ENCODE peak calls at places on chromosomes 2 and 18, in four cellular contexts. F is neural progenitor cell, N is GM23248, L is SK-N-SH. Y is an unnamed sample.

GRCh38 chr2:196167666-196168065 is 3.7 kb downstream of the STK17B start:
- DNase-seq in L (no peak), F (peak), N (no peak), Y (no peak)

GRCh38 chr2:223976635-223977226 is 19.5 kb downstream of the MRPL44 start:
- DNase-seq in F (no peak), N (peak), L (no peak), Y (no peak)

GRCh38 chr2:12303181-12304030 is 413.3 kb upstream of the TRIB2 start:
- DNase-seq in L (no peak), N (peak), F (no peak), Y (no peak)

GRCh38 chr2:86703704-86704370 is 16.3 kb upstream of the RMND5A start:
- DNase-seq in L (no peak), N (peak), F (no peak), Y (peak)

GRCh38 chr2:177753682-177754475 is 318.7 kb downstream of the PDE11A start:
- DNase-seq in N (peak), L (peak), F (peak), Y (peak)

GRCh38 chr18:42196651-42197050 is 241.6 kb downstream of the PIK3C3 start:
- DNase-seq in L (no peak), F (no peak), N (peak), Y (no peak)

GRCh38 chr2:70528276-70528675 is 25.4 kb downstream of the TGFA start:
- DNase-seq in F (no peak), L (no peak), N (no peak), Y (no peak)

GRCh38 chr2:48292429-48292828 is 237.5 kb upstream of the STON1 start:
- DNase-seq in L (no peak), F (no peak), N (no peak), Y (no peak)

GRCh38 chr18:10023853-10024638 is 110.2 kb downstream of the VAPA start:
- DNase-seq in L (no peak), N (no peak), F (no peak), Y (no peak)

GRCh38 chr2:230893881-230894781 is 29.4 kb downstream of the ITM2C start:
- DNase-seq in N (peak), L (no peak), F (peak), Y (no peak)

GRCh38 chr2:169683054-169683424 is 11.2 kb downstream of the CFAP210 start:
- DNase-seq in N (no peak), F (no peak), L (no peak), Y (no peak)

GRCh38 chr2:169438476-169438875 is 40.8 kb upstream of the BBS5 start:
- DNase-seq in L (no peak), F (peak), N (no peak), Y (no peak)

GRCh38 chr2:127661072-127661618 is 14.2 kb downstream of the LIMS2 start:
- DNase-seq in N (peak), F (no peak), L (no peak), Y (no peak)

GRCh38 chr2:231463698-231464575 is at the start of gene NCL:
- DNase-seq in N (peak), F (peak), L (peak), Y (peak)

GRCh38 chr2:219155054-219155644 is 5.5 kb downstream of the NHEJ1 start:
- DNase-seq in N (peak), F (peak), L (peak), Y (peak)

GRCh38 chr2:144703852-144704324 is 184.0 kb upstream of the ZEB2 start:
- DNase-seq in N (peak), F (no peak), L (no peak), Y (peak)

GRCh38 chr2:220394433-220394832 is 767.0 kb downstream of the SLC4A3 start:
- DNase-seq in N (peak), L (no peak), F (no peak), Y (peak)

GRCh38 chr2:219634171-219634940 is 6.9 kb downstream of the SLC4A3 start:
- DNase-seq in N (no peak), L (peak), F (no peak), Y (no peak)

GRCh38 chr2:25379535-25379934 is 37.8 kb upstream of the DNMT3A start:
- DNase-seq in F (no peak), L (no peak), N (no peak), Y (peak)

GRCh38 chr18:44411971-44412370 is 268.7 kb upstream of the SETBP1 start:
- DNase-seq in L (no peak), F (no peak), N (peak), Y (no peak)

GRCh38 chr2:12767541-12767940 is 50.8 kb downstream of the TRIB2 start:
- DNase-seq in N (no peak), L (no peak), F (no peak), Y (no peak)

GRCh38 chr18:35609236-35609635 is 27.7 kb downstream of the GALNT1 start:
- DNase-seq in L (no peak), N (no peak), F (no peak), Y (no peak)

GRCh38 chr2:42013409-42013808 is 34.4 kb upstream of the PKDCC start:
- DNase-seq in F (no peak), L (no peak), N (peak), Y (no peak)

GRCh38 chr2:224520064-224520463 is 65.1 kb downstream of the CUL3 start:
- DNase-seq in L (no peak), F (no peak), N (peak), Y (no peak)

GRCh38 chr2:120388222-120389035 is 42.5 kb downstream of the INHBB start:
- DNase-seq in N (no peak), L (no peak), F (no peak), Y (no peak)

GRCh38 chr2:195710407-195710806 is 53.4 kb downstream of the SLC39A10 start:
- DNase-seq in N (peak), F (no peak), L (no peak), Y (no peak)

GRCh38 chr2:145771526-145771925 is 1251.6 kb upstream of the ZEB2 start:
- DNase-seq in L (no peak), N (no peak), F (no peak), Y (no peak)

GRCh38 chr2:105329561-105330495 is at the start of gene TGFBRAP1:
- DNase-seq in L (peak), N (peak), F (peak), Y (peak)

GRCh38 chr2:118807668-118808428 is 39.6 kb downstream of the EN1 start:
- DNase-seq in N (no peak), L (no peak), F (peak), Y (no peak)

GRCh38 chr2:233404227-233404626 is 49.9 kb downstream of the DGKD start:
- DNase-seq in N (peak), L (no peak), F (peak), Y (no peak)

GRCh38 chr2:105809099-105809473 is 64.4 kb downstream of the NCK2 start:
- DNase-seq in L (no peak), F (no peak), N (no peak), Y (no peak)

GRCh38 chr2:214706986-214707385 is 102.5 kb downstream of the BARD1 start:
- DNase-seq in N (no peak), L (peak), F (no peak), Y (no peak)

GRCh38 chr18:51400721-51401120 is 203.2 kb upstream of the MEX3C start:
- DNase-seq in L (no peak), N (no peak), F (no peak), Y (no peak)

GRCh38 chr18:74897971-74898657 is 300.4 kb downstream of the ZNF407 start:
- DNase-seq in F (no peak), N (peak), L (no peak), Y (no peak)

GRCh38 chr18:74901347-74902169 is 303.9 kb downstream of the ZNF407 start:
- DNase-seq in F (no peak), N (no peak), L (no peak), Y (no peak)

GRCh38 chr18:74896390-74896991 is 298.8 kb downstream of the ZNF407 start:
- DNase-seq in F (peak), L (peak), N (peak), Y (peak)

GRCh38 chr18:74899554-74899953 is 301.9 kb downstream of the ZNF407 start:
- DNase-seq in L (no peak), N (no peak), F (no peak), Y (peak)

GRCh38 chr18:74898965-74899364 is 301.3 kb downstream of the ZNF407 start:
- DNase-seq in F (no peak), N (peak), L (no peak), Y (no peak)
- TF ChIP-seq EZH2phosphoT487 in F (no peak), N (no peak), L (no peak), Y (no peak)

DNA sequence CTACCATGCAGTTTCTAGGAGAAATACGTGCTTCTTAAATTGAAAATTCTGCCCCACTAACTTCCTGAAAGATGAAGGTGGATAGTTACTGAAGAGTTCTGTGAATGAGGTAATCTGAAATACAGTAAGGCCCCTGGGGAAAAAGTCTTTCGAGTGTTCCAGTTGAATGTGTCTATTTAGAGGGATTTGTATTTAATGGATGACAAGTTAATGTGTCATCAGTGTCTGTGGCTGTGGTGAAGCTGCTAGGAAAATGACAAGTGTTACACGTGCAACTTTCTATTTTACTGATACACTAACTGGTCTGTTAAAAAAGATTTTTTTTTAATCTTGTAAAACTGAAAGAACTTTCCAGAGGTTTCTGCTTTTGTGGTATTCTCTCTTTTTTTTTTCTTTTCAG is 384.6 kb downstream of the STK39 start:
- DNase-seq in L (no peak), N (peak), F (no peak), Y (no peak)
- TF ChIP-seq EZH2phosphoT487 in L (no peak), N (no peak), F (no peak), Y (no peak)

GRCh38 chr18:50172367-50172766 is 22.6 kb downstream of the MYO5B start:
- DNase-seq in N (no peak), L (no peak), F (no peak), Y (no peak)
- TF ChIP-seq EZH2phosphoT487 in N (no peak), L (no peak), F (no peak), Y (no peak)

GRCh38 chr2:156356006-156356764 is 23.7 kb upstream of the NR4A2 start:
- DNase-seq in N (peak), L (no peak), F (no peak), Y (no peak)
- TF ChIP-seq EZH2phosphoT487 in N (no peak), L (no peak), F (no peak), Y (no peak)

DNA sequence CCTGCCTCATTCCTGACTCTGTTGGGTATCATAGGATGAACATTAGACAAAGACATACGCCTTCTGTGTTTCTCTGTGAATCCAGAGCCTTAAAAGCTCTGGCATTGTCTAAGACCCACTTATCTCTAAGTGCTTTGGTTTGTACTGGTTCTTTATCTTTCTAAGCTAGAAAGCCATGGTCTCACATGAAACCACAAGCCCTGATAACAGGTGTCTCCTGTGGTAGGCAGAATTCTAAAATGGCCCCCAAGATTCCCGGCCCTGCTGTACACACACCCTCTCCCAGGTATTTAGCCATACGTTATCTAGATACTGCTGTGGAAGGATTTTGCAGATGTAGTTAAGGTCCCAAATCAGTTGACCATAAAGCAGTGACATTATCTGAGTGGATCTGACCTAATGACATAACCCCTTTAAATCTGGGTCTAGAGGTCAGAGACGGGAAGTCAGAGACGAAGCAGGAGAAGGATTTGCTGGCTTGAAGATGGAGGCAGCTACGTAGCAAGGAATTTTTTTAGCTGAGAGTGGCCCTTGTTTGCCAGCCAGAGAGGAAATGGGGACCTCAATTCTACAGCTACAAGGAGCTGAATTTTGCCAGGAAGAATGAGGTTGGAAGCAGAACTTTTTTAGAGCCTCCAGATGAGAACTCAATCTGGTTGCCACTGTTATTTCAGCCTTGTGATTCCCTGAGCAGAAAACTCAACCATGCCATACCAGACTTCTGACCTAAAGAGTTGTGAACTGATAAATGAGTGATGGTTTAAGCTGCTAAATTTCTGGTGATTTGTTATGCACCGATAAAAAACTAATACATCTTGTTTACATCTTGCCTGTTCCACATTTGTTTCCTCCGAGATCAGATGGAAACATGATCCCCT is 186.7 kb downstream of the CAMKMT start:
- DNase-seq in L (no peak), F (peak), N (peak), Y (no peak)
- TF ChIP-seq EZH2phosphoT487 in L (no peak), F (no peak), N (no peak), Y (no peak)

GRCh38 chr2:210635257-210635656 is 78.9 kb downstream of the CPS1 start:
- DNase-seq in F (no peak), N (no peak), L (no peak), Y (no peak)

GRCh38 chr2:210630904-210631560 is 74.6 kb downstream of the CPS1 start:
- DNase-seq in F (peak), N (no peak), L (no peak), Y (no peak)

DNA sequence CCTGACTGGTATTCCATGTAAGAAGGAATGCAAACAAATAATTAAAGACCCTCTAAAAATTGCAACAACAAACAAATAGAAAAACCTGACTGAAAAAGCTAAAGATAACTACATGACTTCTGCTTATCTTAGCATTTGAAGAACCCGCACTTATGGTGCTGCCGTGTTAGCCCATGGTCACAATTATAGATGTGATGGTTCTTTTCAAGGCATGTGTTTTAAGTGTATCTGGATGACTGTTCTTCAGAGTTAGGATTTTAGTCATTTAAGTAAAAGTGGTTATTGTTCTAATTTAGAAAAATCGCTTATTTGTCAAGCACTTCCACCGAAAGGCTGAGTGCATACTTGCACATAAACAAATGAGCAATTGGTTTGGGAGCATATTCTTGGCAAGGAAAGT is 77.3 kb downstream of the CPS1 start:
- DNase-seq in F (no peak), N (no peak), L (no peak), Y (no peak)
- TF ChIP-seq EZH2phosphoT487 in F (no peak), N (no peak), L (no peak), Y (no peak)

DNA sequence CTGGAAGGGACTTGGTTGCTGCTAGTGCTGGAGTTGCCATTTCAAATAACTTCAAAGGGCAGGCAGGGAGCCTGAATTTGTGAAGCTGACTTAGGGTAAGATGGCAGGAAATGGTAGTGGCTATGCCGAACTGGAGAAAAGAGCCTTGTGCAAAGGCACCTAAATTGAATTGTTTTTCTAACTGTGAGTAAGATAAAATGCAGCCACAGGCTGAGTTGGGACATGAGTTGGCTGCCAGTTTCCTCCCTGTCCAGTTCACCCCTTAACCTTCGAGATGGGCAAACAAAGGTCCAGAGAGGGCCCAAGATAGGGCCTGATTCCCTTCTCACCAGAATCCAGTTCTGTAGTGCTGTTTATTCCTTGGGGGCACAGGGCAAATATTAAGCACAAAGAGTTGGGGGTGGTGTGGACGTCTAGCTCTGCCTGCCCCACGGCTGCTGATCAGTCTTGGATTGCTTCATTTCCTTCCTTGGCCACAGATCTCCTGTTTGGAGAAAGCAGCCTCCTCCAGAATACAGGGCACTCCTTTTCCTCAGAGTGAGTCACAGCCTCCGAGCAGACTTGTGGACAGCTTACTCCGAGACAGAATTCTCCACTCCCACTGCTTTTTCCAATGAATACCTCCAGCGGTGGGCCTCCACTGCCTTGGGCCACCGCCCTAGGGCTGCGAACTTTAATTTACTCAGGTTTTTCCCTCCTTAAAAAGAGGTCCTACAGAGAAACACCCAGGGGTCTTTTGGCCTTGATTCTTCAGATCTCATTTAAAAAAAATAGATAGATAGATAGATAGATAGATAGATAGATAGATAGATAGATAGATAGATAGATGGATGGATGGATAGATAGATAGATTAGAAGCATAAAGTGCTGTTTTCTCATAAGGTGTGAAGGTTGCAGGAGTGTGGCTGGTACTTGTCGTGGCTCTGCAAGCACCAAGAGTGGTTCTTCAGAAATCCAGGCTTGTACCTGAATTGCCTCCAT is 18.4 kb upstream of the SLC20A1 start:
- DNase-seq in L (no peak), F (no peak), N (peak), Y (peak)
- TF ChIP-seq EZH2phosphoT487 in L (no peak), F (no peak), N (no peak), Y (no peak)

Y was measured in hepatocyte.